ENCODE peak calls at places on chromosomes 5 and 9, in six cellular contexts. One of them, this sample, is unnamed. For H3K27me3 and H3K4me1, the result is how much of the 10 kb centered on the place peaks cover.

GRCh38 chr5:172423379-172424110 is 30.8 kb downstream of the SH3PXD2B start:
- DNase-seq in left lung: no peak
- DNase-seq in cardiac muscle cell: no peak
- DNase-seq in uterus: no peak
- DNase-seq in left ventricle myocardium inferior: no peak
- DNase-seq in tibial artery: no peak
- DNase-seq in this sample: no peak

GRCh38 chr9:12391839-12392509 is 301.2 kb upstream of the TYRP1 start:
- DNase-seq in left lung: no peak
- DNase-seq in cardiac muscle cell: no peak
- DNase-seq in uterus: no peak
- DNase-seq in left ventricle myocardium inferior: no peak
- DNase-seq in tibial artery: no peak
- DNase-seq in this sample: no peak

GRCh38 chr5:76716456-76717157 is 681 bp downstream of the F2R start:
- DNase-seq in left lung: peak
- DNase-seq in cardiac muscle cell: peak
- DNase-seq in uterus: no peak
- DNase-seq in left ventricle myocardium inferior: peak
- DNase-seq in tibial artery: peak
- DNase-seq in this sample: no peak

GRCh38 chr9:115349542-115349941 is 231.6 kb upstream of the TNC start:
- DNase-seq in left lung: no peak
- DNase-seq in cardiac muscle cell: no peak
- DNase-seq in uterus: no peak
- DNase-seq in left ventricle myocardium inferior: no peak
- DNase-seq in tibial artery: no peak
- DNase-seq in this sample: no peak

GRCh38 chr5:88674262-88675158 is 208.5 kb downstream of the MEF2C start:
- DNase-seq in left lung: peak
- DNase-seq in cardiac muscle cell: peak
- DNase-seq in uterus: no peak
- DNase-seq in left ventricle myocardium inferior: no peak
- DNase-seq in tibial artery: no peak
- DNase-seq in this sample: peak

GRCh38 chr5:157670662-157671591 is at the start of gene C5orf52:
- DNase-seq in left lung: peak
- DNase-seq in cardiac muscle cell: peak
- DNase-seq in uterus: peak
- DNase-seq in left ventricle myocardium inferior: peak
- DNase-seq in tibial artery: no peak
- DNase-seq in this sample: peak

GRCh38 chr5:127088226-127088625 is 14.9 kb upstream of the C5orf63 start:
- DNase-seq in left lung: no peak
- DNase-seq in cardiac muscle cell: peak
- DNase-seq in uterus: peak
- DNase-seq in left ventricle myocardium inferior: no peak
- DNase-seq in tibial artery: no peak
- DNase-seq in this sample: peak

GRCh38 chr5:116887104-116887503 is 312.5 kb upstream of the SEMA6A start:
- DNase-seq in left lung: no peak
- DNase-seq in cardiac muscle cell: no peak
- DNase-seq in uterus: no peak
- DNase-seq in left ventricle myocardium inferior: no peak
- DNase-seq in tibial artery: no peak
- DNase-seq in this sample: no peak

GRCh38 chr5:57817001-57817453 is 334.4 kb upstream of the ACTBL2 start:
- DNase-seq in left lung: no peak
- DNase-seq in cardiac muscle cell: peak
- DNase-seq in uterus: no peak
- DNase-seq in left ventricle myocardium inferior: no peak
- DNase-seq in tibial artery: no peak
- DNase-seq in this sample: no peak

GRCh38 chr5:1013948-1014301 is 5.3 kb downstream of the NKD2 start:
- DNase-seq in left lung: no peak
- DNase-seq in cardiac muscle cell: no peak
- DNase-seq in uterus: no peak
- DNase-seq in left ventricle myocardium inferior: no peak
- DNase-seq in tibial artery: no peak
- DNase-seq in this sample: no peak
- H3K27me3 ChIP-seq in left lung: under half
- H3K27me3 ChIP-seq in cardiac muscle cell: under half
- H3K27me3 ChIP-seq in uterus: under half
- H3K27me3 ChIP-seq in left ventricle myocardium inferior: under half
- H3K27me3 ChIP-seq in tibial artery: under half
- H3K27me3 ChIP-seq in this sample: under half

DNA sequence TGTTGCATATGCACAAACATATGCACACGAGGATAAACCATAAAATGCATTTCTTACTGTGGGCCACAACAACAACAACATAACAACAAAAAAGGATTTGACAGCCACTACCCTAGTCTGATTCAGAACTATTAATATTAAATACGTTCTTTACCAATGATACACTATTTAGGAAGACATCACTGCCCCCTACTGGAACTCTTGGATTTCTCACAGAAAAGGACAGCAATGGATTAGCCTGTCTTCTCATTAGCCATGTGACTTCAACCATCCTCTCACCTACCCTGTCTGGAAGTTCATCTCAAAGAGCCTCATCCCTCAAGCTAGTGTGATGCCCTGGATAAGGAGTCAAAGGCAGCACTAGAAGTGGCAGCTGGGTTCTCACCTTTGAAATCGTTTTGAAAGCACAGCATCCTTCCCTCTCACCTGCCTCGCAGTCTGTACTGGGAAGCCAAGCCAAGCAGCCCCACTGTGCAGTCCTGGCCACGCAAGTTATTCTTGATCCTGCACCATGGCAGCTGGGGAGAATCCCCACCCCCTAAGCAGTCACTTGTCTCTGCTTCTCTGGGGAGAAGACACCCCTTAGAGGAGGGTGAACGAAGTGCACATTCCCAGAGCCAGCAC is 64.6 kb downstream of the SH3TC2 start:
- DNase-seq in left lung: no peak
- DNase-seq in cardiac muscle cell: peak
- DNase-seq in uterus: no peak
- DNase-seq in left ventricle myocardium inferior: no peak
- DNase-seq in tibial artery: no peak
- DNase-seq in this sample: peak
- H3K4me1 ChIP-seq in left lung: under half
- H3K4me1 ChIP-seq in cardiac muscle cell: under half
- H3K4me1 ChIP-seq in uterus: under half
- H3K4me1 ChIP-seq in left ventricle myocardium inferior: under half
- H3K4me1 ChIP-seq in tibial artery: under half
- H3K4me1 ChIP-seq in this sample: under half

GRCh38 chr9:14421291-14421690 is 107.3 kb upstream of the NFIB start:
- DNase-seq in left lung: no peak
- DNase-seq in cardiac muscle cell: no peak
- DNase-seq in uterus: no peak
- DNase-seq in left ventricle myocardium inferior: no peak
- DNase-seq in tibial artery: no peak
- DNase-seq in this sample: no peak

GRCh38 chr9:14419302-14419937 is 105.5 kb upstream of the NFIB start:
- DNase-seq in left lung: no peak
- DNase-seq in cardiac muscle cell: no peak
- DNase-seq in uterus: no peak
- DNase-seq in left ventricle myocardium inferior: no peak
- DNase-seq in tibial artery: no peak
- DNase-seq in this sample: no peak

GRCh38 chr9:14415947-14416346 is 102.0 kb upstream of the NFIB start:
- DNase-seq in left lung: no peak
- DNase-seq in cardiac muscle cell: peak
- DNase-seq in uterus: no peak
- DNase-seq in left ventricle myocardium inferior: no peak
- DNase-seq in tibial artery: no peak
- DNase-seq in this sample: no peak

GRCh38 chr9:14417230-14417629 is 103.3 kb upstream of the NFIB start:
- DNase-seq in left lung: no peak
- DNase-seq in cardiac muscle cell: peak
- DNase-seq in uterus: no peak
- DNase-seq in left ventricle myocardium inferior: no peak
- DNase-seq in tibial artery: no peak
- DNase-seq in this sample: no peak

DNA sequence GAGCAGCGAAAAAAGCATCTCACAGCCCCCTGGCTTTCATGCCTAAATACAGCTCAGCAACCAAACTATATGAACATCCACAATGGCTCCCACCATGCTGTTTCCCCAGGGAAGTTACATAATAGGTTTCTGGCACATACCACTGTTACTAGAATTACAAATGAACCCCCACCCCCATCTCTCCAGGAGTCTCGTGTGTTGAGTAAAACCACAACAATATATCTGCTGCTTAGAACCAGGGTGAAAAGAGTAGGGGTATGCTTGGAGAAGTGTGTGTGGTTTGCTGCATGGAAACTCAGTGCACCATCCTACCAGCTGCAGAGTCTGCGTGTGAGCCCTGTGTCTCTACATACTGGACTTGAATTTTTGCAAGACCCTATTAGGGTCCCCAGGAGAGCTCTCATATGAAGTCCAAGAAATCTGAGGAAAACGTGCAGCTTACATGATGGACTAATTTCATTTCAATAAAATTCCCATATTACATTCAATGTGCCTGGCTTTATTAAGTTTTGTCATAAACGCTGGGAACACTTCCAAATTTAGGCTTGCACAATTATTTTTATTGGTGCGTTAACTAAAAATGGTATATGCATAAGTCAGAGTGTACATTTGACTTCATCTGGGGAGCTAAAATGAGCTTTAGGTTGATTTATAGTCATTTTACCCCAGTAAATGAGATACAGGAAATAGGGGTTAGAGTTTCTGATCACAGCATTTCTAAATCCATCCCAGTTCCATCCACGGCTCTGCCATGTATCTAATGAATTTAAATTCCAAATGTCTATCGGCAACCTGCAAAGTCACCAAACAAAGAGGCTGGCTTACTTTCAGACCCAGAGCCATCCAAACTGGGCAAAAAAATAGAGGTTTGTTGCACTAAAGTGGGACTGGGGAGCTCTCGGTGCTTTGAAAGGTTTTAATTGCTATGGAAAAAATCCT is 104.6 kb upstream of the NFIB start:
- DNase-seq in left lung: no peak
- DNase-seq in cardiac muscle cell: peak
- DNase-seq in uterus: no peak
- DNase-seq in left ventricle myocardium inferior: no peak
- DNase-seq in tibial artery: no peak
- DNase-seq in this sample: no peak
- H3K4me3 ChIP-seq in left lung: no peak
- H3K4me3 ChIP-seq in cardiac muscle cell: no peak
- H3K4me3 ChIP-seq in uterus: no peak
- H3K4me3 ChIP-seq in left ventricle myocardium inferior: no peak
- H3K4me3 ChIP-seq in tibial artery: peak
- H3K4me3 ChIP-seq in this sample: no peak

DNA sequence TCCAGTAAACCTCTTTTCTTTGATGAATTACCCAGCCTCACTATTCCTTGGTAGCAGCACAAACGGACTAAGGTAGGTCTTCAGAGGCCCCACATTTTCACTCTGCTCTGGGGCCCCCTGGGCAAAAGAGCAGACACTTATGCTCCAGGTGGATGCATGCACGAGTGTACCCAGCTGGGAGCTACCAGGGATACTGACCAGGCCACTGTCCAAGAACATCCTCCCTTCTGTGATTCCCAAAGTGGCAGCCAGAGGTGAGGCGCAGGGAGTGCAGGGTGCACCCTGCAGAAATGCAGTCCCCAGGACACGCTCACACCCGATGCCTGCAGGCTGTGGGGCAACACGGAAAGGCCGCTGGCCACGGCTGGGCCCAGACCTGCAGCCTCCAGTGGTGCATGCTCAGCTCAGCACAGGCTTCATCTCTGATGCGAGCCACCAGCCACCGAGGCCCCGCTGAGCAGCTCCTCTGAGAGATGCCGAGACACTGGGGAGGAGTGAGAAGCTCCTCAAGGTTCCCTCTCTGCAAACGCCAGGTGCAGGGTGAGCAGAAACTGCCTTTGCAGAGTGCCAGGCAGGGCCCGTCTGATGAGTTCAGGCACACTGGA is 48.1 kb upstream of the OLFM1 start:
- DNase-seq in left lung: peak
- DNase-seq in cardiac muscle cell: no peak
- DNase-seq in uterus: no peak
- DNase-seq in left ventricle myocardium inferior: no peak
- DNase-seq in tibial artery: no peak
- DNase-seq in this sample: no peak
- H3K27me3 ChIP-seq in left lung: under half
- H3K27me3 ChIP-seq in cardiac muscle cell: under half
- H3K27me3 ChIP-seq in uterus: under half
- H3K27me3 ChIP-seq in left ventricle myocardium inferior: half or more
- H3K27me3 ChIP-seq in tibial artery: under half
- H3K27me3 ChIP-seq in this sample: under half

GRCh38 chr5:67201897-67202549 is 5.4 kb upstream of the CD180 start:
- DNase-seq in left lung: no peak
- DNase-seq in cardiac muscle cell: no peak
- DNase-seq in uterus: no peak
- DNase-seq in left ventricle myocardium inferior: no peak
- DNase-seq in tibial artery: no peak
- DNase-seq in this sample: no peak
- H3K4me1 ChIP-seq in left lung: half or more
- H3K4me1 ChIP-seq in cardiac muscle cell: under half
- H3K4me1 ChIP-seq in uterus: under half
- H3K4me1 ChIP-seq in left ventricle myocardium inferior: under half
- H3K4me1 ChIP-seq in tibial artery: under half
- H3K4me1 ChIP-seq in this sample: under half

DNA sequence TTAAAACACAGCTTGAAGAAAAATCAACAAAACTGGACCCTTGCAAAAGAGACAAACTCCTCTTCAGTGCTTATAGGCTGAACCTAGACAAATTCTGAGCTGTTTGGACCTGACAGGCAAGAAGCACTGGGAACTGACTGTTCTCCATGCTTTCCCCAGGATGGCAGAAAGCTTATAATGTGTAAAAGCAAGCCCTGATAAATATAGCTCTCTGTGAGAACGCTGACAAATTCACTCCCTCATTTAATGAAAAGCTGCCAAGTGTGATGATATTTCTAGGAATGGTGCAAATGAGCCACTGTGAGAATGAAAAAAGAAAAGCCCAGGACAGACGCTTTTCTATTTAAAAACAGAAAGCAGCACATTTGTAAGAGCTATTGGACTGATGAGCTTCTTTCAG is 842.8 kb upstream of the ACO1 start:
- DNase-seq in left lung: no peak
- DNase-seq in cardiac muscle cell: peak
- DNase-seq in uterus: no peak
- DNase-seq in left ventricle myocardium inferior: no peak
- DNase-seq in tibial artery: no peak
- DNase-seq in this sample: no peak
- H3K4me3 ChIP-seq in left lung: no peak
- H3K4me3 ChIP-seq in cardiac muscle cell: no peak
- H3K4me3 ChIP-seq in uterus: no peak
- H3K4me3 ChIP-seq in left ventricle myocardium inferior: no peak
- H3K4me3 ChIP-seq in tibial artery: no peak
- H3K4me3 ChIP-seq in this sample: no peak

GRCh38 chr9:126675147-126675467 is 61.4 kb downstream of the LMX1B start:
- DNase-seq in left lung: no peak
- DNase-seq in cardiac muscle cell: no peak
- DNase-seq in uterus: no peak
- DNase-seq in left ventricle myocardium inferior: no peak
- DNase-seq in tibial artery: no peak
- DNase-seq in this sample: no peak
- H3K27me3 ChIP-seq in left lung: half or more
- H3K27me3 ChIP-seq in cardiac muscle cell: half or more
- H3K27me3 ChIP-seq in uterus: under half
- H3K27me3 ChIP-seq in left ventricle myocardium inferior: half or more
- H3K27me3 ChIP-seq in tibial artery: under half
- H3K27me3 ChIP-seq in this sample: under half

This sample was measured in small intestine.